ENCODE peak calls at places on chromosomes 16 and 17, in five cellular contexts. One of them, this sample, is unnamed.

GRCh38 chr16:83887088-83887487 is 11.8 kb upstream of the MLYCD start:
- DNase-seq in ovary: no peak
- DNase-seq in brain microvascular endothelial cell: no peak
- DNase-seq in AG09309: no peak
- DNase-seq in cardiac fibroblast: no peak
- DNase-seq in this sample: no peak

GRCh38 chr17:31122746-31123145 is 28.0 kb downstream of the NF1 start:
- DNase-seq in ovary: no peak
- DNase-seq in AG09309: no peak
- DNase-seq in cardiac fibroblast: no peak
- DNase-seq in brain microvascular endothelial cell: no peak
- DNase-seq in this sample: no peak

GRCh38 chr16:82643936-82644630 is 17.3 kb downstream of the CDH13 start:
- DNase-seq in AG09309: no peak
- DNase-seq in cardiac fibroblast: no peak
- DNase-seq in brain microvascular endothelial cell: no peak
- DNase-seq in ovary: no peak
- DNase-seq in this sample: no peak

GRCh38 chr16:79278506-79278905 is 322.0 kb downstream of the MAF start:
- DNase-seq in brain microvascular endothelial cell: no peak
- DNase-seq in cardiac fibroblast: no peak
- DNase-seq in AG09309: no peak
- DNase-seq in ovary: no peak
- DNase-seq in this sample: no peak

GRCh38 chr16:69253796-69254426 is 57.2 kb upstream of the VPS4A start:
- DNase-seq in ovary: no peak
- DNase-seq in cardiac fibroblast: peak; percentile 29
- DNase-seq in AG09309: no peak
- DNase-seq in brain microvascular endothelial cell: no peak
- DNase-seq in this sample: no peak

GRCh38 chr16:1259760-1260068 is 3.8 kb downstream of the TPSD1 start:
- DNase-seq in AG09309: no peak
- DNase-seq in brain microvascular endothelial cell: no peak
- DNase-seq in ovary: no peak
- DNase-seq in cardiac fibroblast: no peak
- DNase-seq in this sample: no peak

GRCh38 chr16:3881499-3881995 is 1.0 kb upstream of the CREBBP start:
- DNase-seq in cardiac fibroblast: no peak
- DNase-seq in ovary: peak; percentile 36
- DNase-seq in AG09309: no peak
- DNase-seq in brain microvascular endothelial cell: no peak
- DNase-seq in this sample: no peak

GRCh38 chr16:70697601-70698170 is 11.8 kb upstream of the MTSS2 start:
- DNase-seq in ovary: no peak
- DNase-seq in cardiac fibroblast: no peak
- DNase-seq in AG09309: no peak
- DNase-seq in brain microvascular endothelial cell: no peak
- DNase-seq in this sample: no peak

GRCh38 chr17:41338961-41339485 is 11.6 kb downstream of the KRT33A start:
- DNase-seq in brain microvascular endothelial cell: no peak
- DNase-seq in cardiac fibroblast: peak; percentile 12
- DNase-seq in ovary: no peak
- DNase-seq in AG09309: no peak
- DNase-seq in this sample: no peak

GRCh38 chr17:68101992-68102758 is 66.6 kb downstream of the KPNA2 start:
- DNase-seq in AG09309: no peak
- DNase-seq in ovary: peak; percentile 45
- DNase-seq in cardiac fibroblast: no peak
- DNase-seq in brain microvascular endothelial cell: peak; percentile 6
- DNase-seq in this sample: no peak

DNA sequence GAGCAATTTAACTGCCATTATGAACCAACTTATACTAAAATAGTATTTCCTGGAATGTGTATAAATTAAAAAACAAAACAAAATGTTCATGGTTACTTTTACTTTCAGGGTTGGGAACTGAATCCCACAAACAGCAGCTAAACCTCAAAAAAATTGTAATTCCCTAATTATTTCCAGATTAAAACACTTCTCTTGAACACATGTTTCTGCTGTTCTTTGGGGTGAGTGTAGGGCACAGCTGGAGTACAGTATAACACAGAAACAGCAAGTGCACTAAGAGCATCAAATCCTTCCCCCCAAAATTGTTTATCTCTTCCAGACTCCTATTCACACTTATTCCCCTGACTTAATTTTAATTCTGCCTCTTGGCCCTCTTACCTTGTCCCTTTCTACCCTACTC is 56.4 kb downstream of the KANSL1 start:
- DNase-seq in cardiac fibroblast: no peak
- DNase-seq in AG09309: no peak
- DNase-seq in brain microvascular endothelial cell: no peak
- DNase-seq in ovary: no peak
- DNase-seq in this sample: no peak
- TF ChIP-seq CTCF in cardiac fibroblast: no peak
- TF ChIP-seq CTCF in AG09309: no peak
- TF ChIP-seq CTCF in brain microvascular endothelial cell: no peak
- TF ChIP-seq CTCF in ovary: no peak
- TF ChIP-seq CTCF in this sample: no peak

GRCh38 chr16:50265260-50265659 is 1.1 kb upstream of the ADCY7 start:
- DNase-seq in cardiac fibroblast: no peak
- DNase-seq in AG09309: no peak
- DNase-seq in brain microvascular endothelial cell: no peak
- DNase-seq in ovary: no peak
- DNase-seq in this sample: no peak
- TF ChIP-seq CTCF in cardiac fibroblast: no peak
- TF ChIP-seq CTCF in AG09309: peak; percentile 28
- TF ChIP-seq CTCF in brain microvascular endothelial cell: peak; percentile 57
- TF ChIP-seq CTCF in ovary: no peak
- TF ChIP-seq CTCF in this sample: peak; percentile 47

GRCh38 chr16:89113661-89114060 is 20.0 kb downstream of the ACSF3 start:
- DNase-seq in cardiac fibroblast: no peak
- DNase-seq in ovary: no peak
- DNase-seq in brain microvascular endothelial cell: no peak
- DNase-seq in AG09309: no peak
- DNase-seq in this sample: no peak

GRCh38 chr16:89113152-89113547 is 19.5 kb downstream of the ACSF3 start:
- DNase-seq in AG09309: no peak
- DNase-seq in brain microvascular endothelial cell: no peak
- DNase-seq in cardiac fibroblast: no peak
- DNase-seq in ovary: no peak
- DNase-seq in this sample: no peak

GRCh38 chr16:89114159-89114981 is 20.7 kb downstream of the ACSF3 start:
- DNase-seq in ovary: no peak
- DNase-seq in AG09309: no peak
- DNase-seq in brain microvascular endothelial cell: peak; percentile 71
- DNase-seq in cardiac fibroblast: peak; percentile 10
- DNase-seq in this sample: no peak

GRCh38 chr16:89111263-89111662 is 17.6 kb downstream of the ACSF3 start:
- DNase-seq in ovary: no peak
- DNase-seq in brain microvascular endothelial cell: no peak
- DNase-seq in cardiac fibroblast: no peak
- DNase-seq in AG09309: no peak
- DNase-seq in this sample: no peak

DNA sequence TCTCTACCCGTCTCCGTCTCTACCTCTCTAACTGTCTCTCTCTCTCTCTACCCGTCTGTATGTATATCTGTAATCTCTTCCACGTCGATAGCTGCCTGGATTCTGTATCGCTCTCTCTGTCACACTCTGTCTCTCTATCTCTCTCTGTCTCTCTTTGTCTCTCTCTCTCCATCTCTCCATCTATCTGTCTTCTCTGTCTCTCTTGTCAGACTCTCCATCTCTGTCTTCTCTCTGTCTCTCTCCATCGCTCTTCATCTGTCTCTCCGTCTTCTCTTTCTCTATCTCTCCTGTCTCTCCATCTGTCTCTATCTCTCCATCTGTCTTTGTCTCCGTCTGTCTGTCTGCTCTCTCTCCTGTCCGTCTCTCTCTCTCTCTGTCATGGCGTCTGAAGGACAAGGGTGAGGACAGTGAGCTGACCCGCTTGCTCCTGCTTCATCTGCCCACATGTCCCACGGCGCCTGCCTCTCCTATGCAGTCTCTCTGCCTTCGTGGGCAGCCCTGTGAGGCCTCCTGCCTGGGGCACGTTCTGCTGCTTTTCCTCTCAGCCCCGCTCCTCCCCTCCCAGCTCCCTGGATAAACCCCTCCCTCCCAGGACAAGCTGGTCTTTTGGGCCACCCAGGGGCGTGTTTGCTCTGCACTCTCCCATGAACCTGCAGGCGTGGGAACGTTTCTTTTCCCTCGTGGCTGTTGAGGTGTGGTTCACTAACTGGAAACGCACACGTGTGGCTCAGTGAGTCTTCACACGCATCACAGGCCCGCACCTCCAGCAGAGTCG is 18.9 kb downstream of the ACSF3 start:
- DNase-seq in ovary: no peak
- DNase-seq in cardiac fibroblast: no peak
- DNase-seq in brain microvascular endothelial cell: no peak
- DNase-seq in AG09309: no peak
- DNase-seq in this sample: no peak
- TF ChIP-seq CTCF in ovary: no peak
- TF ChIP-seq CTCF in cardiac fibroblast: no peak
- TF ChIP-seq CTCF in brain microvascular endothelial cell: no peak
- TF ChIP-seq CTCF in AG09309: no peak
- TF ChIP-seq CTCF in this sample: no peak

DNA sequence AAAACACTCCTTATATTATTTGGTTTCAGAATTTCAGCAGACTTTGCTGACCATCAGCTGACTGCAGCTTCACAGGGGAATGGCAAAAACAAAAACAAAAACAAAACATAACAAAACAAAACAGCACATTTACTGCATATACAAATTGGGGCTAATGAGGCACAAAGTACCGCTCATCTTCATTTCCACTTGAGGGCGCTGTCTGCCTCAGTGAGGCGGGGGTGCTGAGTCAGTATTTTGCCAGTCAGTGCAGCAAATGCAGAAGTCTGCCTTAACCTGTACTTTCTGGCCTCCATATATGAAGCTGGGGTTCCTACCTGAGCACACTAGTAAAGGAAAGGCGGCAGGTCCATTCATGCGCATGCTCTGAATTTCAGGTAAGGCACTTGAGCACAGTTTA is 13.5 kb upstream of the DYNLRB2 start:
- DNase-seq in cardiac fibroblast: peak; percentile 20
- DNase-seq in AG09309: no peak
- DNase-seq in ovary: no peak
- DNase-seq in brain microvascular endothelial cell: peak; percentile 19
- DNase-seq in this sample: no peak
- TF ChIP-seq CTCF in cardiac fibroblast: peak; percentile 67
- TF ChIP-seq CTCF in AG09309: peak; percentile 53
- TF ChIP-seq CTCF in ovary: no peak
- TF ChIP-seq CTCF in brain microvascular endothelial cell: peak; percentile 78
- TF ChIP-seq CTCF in this sample: peak; percentile 60

GRCh38 chr17:16997514-16998429 is 25.9 kb upstream of the TNFRSF13B start:
- DNase-seq in ovary: no peak
- DNase-seq in brain microvascular endothelial cell: peak; percentile 16
- DNase-seq in AG09309: no peak
- DNase-seq in cardiac fibroblast: no peak
- DNase-seq in this sample: no peak
- TF ChIP-seq CTCF in ovary: no peak
- TF ChIP-seq CTCF in brain microvascular endothelial cell: peak; percentile 87
- TF ChIP-seq CTCF in AG09309: no peak
- TF ChIP-seq CTCF in cardiac fibroblast: no peak
- TF ChIP-seq CTCF in this sample: peak; percentile 4

DNA sequence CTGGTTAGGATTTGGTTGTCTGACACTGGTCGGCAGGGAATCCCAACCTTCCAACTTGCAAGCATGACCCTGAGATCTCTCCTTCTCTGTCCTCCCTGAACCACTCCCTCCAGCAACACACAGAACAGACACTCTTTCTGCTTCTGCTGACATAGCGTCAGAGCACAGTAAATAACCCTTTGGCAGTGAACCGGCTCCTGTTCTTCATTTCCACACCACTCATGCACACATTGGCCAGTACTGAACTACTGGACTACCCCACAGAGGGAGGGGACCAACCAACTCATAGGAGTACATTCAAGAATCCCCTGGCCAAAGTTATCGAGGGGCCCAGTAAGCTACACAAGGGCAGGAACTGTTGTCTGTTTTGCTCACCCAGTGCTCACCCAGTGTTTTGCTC is 138.2 kb downstream of the ZNF423 start:
- DNase-seq in brain microvascular endothelial cell: no peak
- DNase-seq in cardiac fibroblast: no peak
- DNase-seq in ovary: no peak
- DNase-seq in AG09309: no peak
- DNase-seq in this sample: no peak
- TF ChIP-seq CTCF in brain microvascular endothelial cell: no peak
- TF ChIP-seq CTCF in cardiac fibroblast: no peak
- TF ChIP-seq CTCF in ovary: no peak
- TF ChIP-seq CTCF in AG09309: no peak
- TF ChIP-seq CTCF in this sample: no peak

GRCh38 chr16:11211061-11211976 is 44.7 kb downstream of the SOCS1 start:
- DNase-seq in AG09309: no peak
- DNase-seq in cardiac fibroblast: no peak
- DNase-seq in brain microvascular endothelial cell: no peak
- DNase-seq in ovary: no peak
- DNase-seq in this sample: no peak
- TF ChIP-seq CTCF in AG09309: peak; percentile 15
- TF ChIP-seq CTCF in cardiac fibroblast: no peak
- TF ChIP-seq CTCF in brain microvascular endothelial cell: peak; percentile 29
- TF ChIP-seq CTCF in ovary: no peak
- TF ChIP-seq CTCF in this sample: no peak

GRCh38 chr17:8799001-8799850 is at the start of gene MFSD6L:
- DNase-seq in brain microvascular endothelial cell: peak; percentile 15
- DNase-seq in cardiac fibroblast: peak; percentile 5
- DNase-seq in ovary: no peak
- DNase-seq in AG09309: no peak
- DNase-seq in this sample: no peak
- TF ChIP-seq CTCF in brain microvascular endothelial cell: no peak
- TF ChIP-seq CTCF in cardiac fibroblast: no peak
- TF ChIP-seq CTCF in ovary: no peak
- TF ChIP-seq CTCF in AG09309: no peak
- TF ChIP-seq CTCF in this sample: peak; percentile 18

DNA sequence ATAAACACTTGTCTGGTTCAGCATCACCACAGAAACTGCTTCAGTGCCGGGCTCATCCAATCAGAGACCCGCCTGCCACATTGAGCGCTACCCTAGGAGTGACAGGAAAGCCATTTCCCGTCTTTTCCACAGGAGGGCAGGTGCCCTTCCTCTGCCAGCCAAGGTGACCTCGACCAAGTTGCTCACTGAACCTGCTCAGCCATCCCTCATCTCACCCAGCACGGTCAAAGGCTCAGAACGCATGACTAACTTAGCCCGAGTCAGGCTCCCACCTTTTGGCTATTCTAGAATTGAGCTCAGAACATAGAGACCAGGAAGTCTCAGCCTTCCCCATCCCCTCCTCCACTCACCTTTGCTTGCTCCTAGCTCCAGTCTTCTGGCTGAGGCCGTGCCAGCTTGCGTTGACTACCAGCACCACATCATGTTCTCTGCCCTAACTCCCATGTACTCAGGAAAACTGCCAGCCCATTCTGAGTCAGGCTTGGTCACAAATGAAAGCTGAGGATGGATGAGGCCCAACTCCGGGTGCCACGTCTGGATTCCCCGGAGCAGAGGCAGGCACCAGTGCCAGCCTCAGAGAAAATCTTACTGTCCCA is 15.6 kb downstream of the MRPS23 start:
- DNase-seq in brain microvascular endothelial cell: no peak
- DNase-seq in AG09309: no peak
- DNase-seq in ovary: no peak
- DNase-seq in cardiac fibroblast: peak; percentile 21
- DNase-seq in this sample: peak; percentile 48
- TF ChIP-seq CTCF in brain microvascular endothelial cell: peak; percentile 26
- TF ChIP-seq CTCF in AG09309: peak; percentile 7
- TF ChIP-seq CTCF in ovary: no peak
- TF ChIP-seq CTCF in cardiac fibroblast: peak; percentile 8
- TF ChIP-seq CTCF in this sample: peak; percentile 20

GRCh38 chr17:29933379-29933778 is 3.4 kb upstream of the SSH2 start:
- DNase-seq in cardiac fibroblast: peak; percentile 68
- DNase-seq in ovary: no peak
- DNase-seq in AG09309: no peak
- DNase-seq in brain microvascular endothelial cell: peak; percentile 16
- DNase-seq in this sample: no peak
- TF ChIP-seq CTCF in cardiac fibroblast: peak; percentile 38
- TF ChIP-seq CTCF in ovary: no peak
- TF ChIP-seq CTCF in AG09309: peak; percentile 62
- TF ChIP-seq CTCF in brain microvascular endothelial cell: peak; percentile 58
- TF ChIP-seq CTCF in this sample: peak; percentile 38